ENCODE peak calls at places on chromosomes 7 and 10, in eight cellular contexts. One of them, this sample, is unnamed.
A peak's percentile ranks its signal among the peaks of the same experiment; 100 is the strongest.

GRCh38 chr10:3807928-3808496 is 23.0 kb upstream of the KLF6 start:
- DNase-seq in IMR-90: no peak
- DNase-seq in CD4-positive, alpha-beta memory T cell: no peak
- DNase-seq in stomach: no peak
- DNase-seq in NT2/D1: no peak
- DNase-seq in H9: no peak
- DNase-seq in AG04450: no peak
- DNase-seq in cardiac muscle cell: no peak
- DNase-seq in this sample: no peak

GRCh38 chr10:612696-613095 is 76.8 kb downstream of the DIP2C start:
- DNase-seq in IMR-90: no peak
- DNase-seq in CD4-positive, alpha-beta memory T cell: no peak
- DNase-seq in stomach: no peak
- DNase-seq in NT2/D1: no peak
- DNase-seq in H9: no peak
- DNase-seq in AG04450: no peak
- DNase-seq in cardiac muscle cell: no peak
- DNase-seq in this sample: no peak

GRCh38 chr7:113912881-113913280 is 5.9 kb downstream of the PPP1R3A start:
- DNase-seq in IMR-90: no peak
- DNase-seq in CD4-positive, alpha-beta memory T cell: no peak
- DNase-seq in stomach: no peak
- DNase-seq in NT2/D1: no peak
- DNase-seq in H9: no peak
- DNase-seq in AG04450: no peak
- DNase-seq in cardiac muscle cell: no peak
- DNase-seq in this sample: no peak

GRCh38 chr10:44378626-44379025 is 6.3 kb downstream of the CXCL12 start:
- DNase-seq in IMR-90: no peak
- DNase-seq in CD4-positive, alpha-beta memory T cell: no peak
- DNase-seq in stomach: no peak
- DNase-seq in NT2/D1: no peak
- DNase-seq in H9: no peak
- DNase-seq in AG04450: no peak
- DNase-seq in cardiac muscle cell: no peak
- DNase-seq in this sample: no peak

GRCh38 chr7:33706666-33707194 is 198.6 kb upstream of the BMPER start:
- DNase-seq in IMR-90: no peak
- DNase-seq in CD4-positive, alpha-beta memory T cell: no peak
- DNase-seq in stomach: no peak
- DNase-seq in NT2/D1: no peak
- DNase-seq in H9: no peak
- DNase-seq in AG04450: no peak
- DNase-seq in cardiac muscle cell: no peak
- DNase-seq in this sample: no peak

GRCh38 chr10:8473205-8473604 is 418.7 kb downstream of the GATA3 start:
- DNase-seq in IMR-90: peak; percentile 1
- DNase-seq in CD4-positive, alpha-beta memory T cell: peak; percentile 69
- DNase-seq in stomach: no peak
- DNase-seq in NT2/D1: no peak
- DNase-seq in H9: no peak
- DNase-seq in AG04450: no peak
- DNase-seq in cardiac muscle cell: peak; percentile 43
- DNase-seq in this sample: no peak

GRCh38 chr7:108007762-108008161 is 4.8 kb upstream of the LAMB1 start:
- DNase-seq in IMR-90: no peak
- DNase-seq in CD4-positive, alpha-beta memory T cell: no peak
- DNase-seq in stomach: no peak
- DNase-seq in NT2/D1: no peak
- DNase-seq in H9: no peak
- DNase-seq in AG04450: no peak
- DNase-seq in cardiac muscle cell: no peak
- DNase-seq in this sample: no peak

GRCh38 chr10:12717981-12718707 is 283.4 kb downstream of the CCDC3 start:
- DNase-seq in IMR-90: peak; percentile 56
- DNase-seq in CD4-positive, alpha-beta memory T cell: no peak
- DNase-seq in stomach: no peak
- DNase-seq in NT2/D1: no peak
- DNase-seq in H9: no peak
- DNase-seq in AG04450: no peak
- DNase-seq in cardiac muscle cell: peak; percentile 35
- DNase-seq in this sample: no peak

GRCh38 chr10:90857635-90858488 is at the start of gene HTR7:
- DNase-seq in IMR-90: peak; percentile 33
- DNase-seq in CD4-positive, alpha-beta memory T cell: peak; percentile 66
- DNase-seq in stomach: peak; percentile 54
- DNase-seq in NT2/D1: peak; percentile 27
- DNase-seq in H9: peak; percentile 75
- DNase-seq in AG04450: no peak
- DNase-seq in cardiac muscle cell: peak; percentile 69
- DNase-seq in this sample: peak; percentile 64

GRCh38 chr7:805261-805660 is 27.0 kb upstream of the SUN1 start:
- DNase-seq in IMR-90: no peak
- DNase-seq in CD4-positive, alpha-beta memory T cell: no peak
- DNase-seq in stomach: no peak
- DNase-seq in NT2/D1: no peak
- DNase-seq in H9: no peak
- DNase-seq in AG04450: no peak
- DNase-seq in cardiac muscle cell: no peak
- DNase-seq in this sample: no peak

GRCh38 chr10:6721964-6722615 is 142.0 kb upstream of the PRKCQ start:
- DNase-seq in IMR-90: peak; percentile 99
- DNase-seq in CD4-positive, alpha-beta memory T cell: no peak
- DNase-seq in stomach: no peak
- DNase-seq in NT2/D1: no peak
- DNase-seq in H9: no peak
- DNase-seq in AG04450: peak; percentile 95
- DNase-seq in cardiac muscle cell: peak; percentile 92
- DNase-seq in this sample: no peak

GRCh38 chr10:5532618-5533097 is 7.9 kb downstream of the CALML3 start:
- DNase-seq in IMR-90: no peak
- DNase-seq in CD4-positive, alpha-beta memory T cell: no peak
- DNase-seq in stomach: no peak
- DNase-seq in NT2/D1: no peak
- DNase-seq in H9: no peak
- DNase-seq in AG04450: no peak
- DNase-seq in cardiac muscle cell: no peak
- DNase-seq in this sample: no peak

GRCh38 chr10:49227406-49227805 is 39.2 kb upstream of the TMEM273 start:
- DNase-seq in IMR-90: no peak
- DNase-seq in CD4-positive, alpha-beta memory T cell: no peak
- DNase-seq in stomach: no peak
- DNase-seq in NT2/D1: no peak
- DNase-seq in H9: no peak
- DNase-seq in AG04450: no peak
- DNase-seq in cardiac muscle cell: no peak
- DNase-seq in this sample: no peak

GRCh38 chr10:63197304-63198092 is 64.4 kb downstream of the NRBF2 start:
- DNase-seq in IMR-90: peak; percentile 93
- DNase-seq in CD4-positive, alpha-beta memory T cell: no peak
- DNase-seq in stomach: no peak
- DNase-seq in NT2/D1: no peak
- DNase-seq in H9: no peak
- DNase-seq in AG04450: peak; percentile 80
- DNase-seq in cardiac muscle cell: peak; percentile 94
- DNase-seq in this sample: no peak

GRCh38 chr7:100173806-100174495 is 3.2 kb downstream of the GPC2 start:
- DNase-seq in IMR-90: no peak
- DNase-seq in CD4-positive, alpha-beta memory T cell: no peak
- DNase-seq in stomach: no peak
- DNase-seq in NT2/D1: no peak
- DNase-seq in H9: no peak
- DNase-seq in AG04450: no peak
- DNase-seq in cardiac muscle cell: no peak
- DNase-seq in this sample: no peak

GRCh38 chr7:35801392-35802101 is 690 bp downstream of the SEPTIN7 start:
- DNase-seq in IMR-90: peak; percentile 65
- DNase-seq in CD4-positive, alpha-beta memory T cell: peak; percentile 83
- DNase-seq in stomach: peak; percentile 68
- DNase-seq in NT2/D1: peak; percentile 72
- DNase-seq in H9: peak; percentile 57
- DNase-seq in AG04450: no peak
- DNase-seq in cardiac muscle cell: peak; percentile 79
- DNase-seq in this sample: peak; percentile 77

GRCh38 chr7:66356277-66356721 is 151.2 kb downstream of the TPST1 start:
- DNase-seq in IMR-90: peak; percentile 85
- DNase-seq in CD4-positive, alpha-beta memory T cell: no peak
- DNase-seq in stomach: no peak
- DNase-seq in NT2/D1: no peak
- DNase-seq in H9: no peak
- DNase-seq in AG04450: peak; percentile 52
- DNase-seq in cardiac muscle cell: peak; percentile 84
- DNase-seq in this sample: no peak
- H3K9me3 ChIP-seq in IMR-90: no peaks in the 10 kb centered on the region
- H3K9me3 ChIP-seq in CD4-positive, alpha-beta memory T cell: no peaks in the 10 kb centered on the region
- H3K9me3 ChIP-seq in stomach: no peaks in the 10 kb centered on the region
- H3K9me3 ChIP-seq in NT2/D1: no peaks in the 10 kb centered on the region
- H3K9me3 ChIP-seq in H9: no peaks in the 10 kb centered on the region
- H3K9me3 ChIP-seq in AG04450: no peaks in the 10 kb centered on the region
- H3K9me3 ChIP-seq in cardiac muscle cell: no peaks in the 10 kb centered on the region
- H3K9me3 ChIP-seq in this sample: no peaks in the 10 kb centered on the region

GRCh38 chr7:53794816-53795215 is 747.4 kb upstream of the VSTM2A start:
- DNase-seq in IMR-90: no peak
- DNase-seq in CD4-positive, alpha-beta memory T cell: no peak
- DNase-seq in stomach: no peak
- DNase-seq in NT2/D1: no peak
- DNase-seq in H9: no peak
- DNase-seq in AG04450: no peak
- DNase-seq in cardiac muscle cell: no peak
- DNase-seq in this sample: no peak

GRCh38 chr7:53789741-53790140 is 752.4 kb upstream of the VSTM2A start:
- DNase-seq in IMR-90: no peak
- DNase-seq in CD4-positive, alpha-beta memory T cell: no peak
- DNase-seq in stomach: no peak
- DNase-seq in NT2/D1: no peak
- DNase-seq in H9: no peak
- DNase-seq in AG04450: no peak
- DNase-seq in cardiac muscle cell: no peak
- DNase-seq in this sample: no peak
- H3K9me3 ChIP-seq in IMR-90: peaks cover 8% of the 10 kb centered on the region
- H3K9me3 ChIP-seq in CD4-positive, alpha-beta memory T cell: no peaks in the 10 kb centered on the region
- H3K9me3 ChIP-seq in stomach: peaks cover 13% of the 10 kb centered on the region
- H3K9me3 ChIP-seq in NT2/D1: peaks cover 10% of the 10 kb centered on the region
- H3K9me3 ChIP-seq in H9: no peaks in the 10 kb centered on the region
- H3K9me3 ChIP-seq in AG04450: peaks cover 15% of the 10 kb centered on the region
- H3K9me3 ChIP-seq in cardiac muscle cell: no peaks in the 10 kb centered on the region
- H3K9me3 ChIP-seq in this sample: no peaks in the 10 kb centered on the region

DNA sequence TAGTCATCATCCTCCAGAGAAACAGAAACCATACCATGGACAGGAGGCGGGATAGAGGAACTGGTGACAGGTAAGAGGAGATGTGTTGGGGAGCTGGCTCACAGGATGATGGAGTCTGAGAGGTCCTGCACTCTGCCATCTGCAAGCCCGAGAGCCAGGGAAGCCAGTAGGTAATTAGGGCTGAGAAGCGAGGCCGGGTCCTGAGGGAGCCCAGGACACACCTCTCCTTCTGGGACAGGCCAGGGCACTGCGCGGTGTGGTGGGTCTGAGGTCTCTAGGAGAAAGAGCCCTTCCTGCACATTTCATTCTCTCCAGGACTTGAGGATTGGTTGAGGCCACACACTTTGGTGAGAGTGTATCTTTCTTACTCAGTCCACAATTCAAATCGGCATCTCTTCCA is 415.5 kb downstream of the GLRX3 start:
- DNase-seq in IMR-90: no peak
- DNase-seq in CD4-positive, alpha-beta memory T cell: no peak
- DNase-seq in stomach: no peak
- DNase-seq in NT2/D1: no peak
- DNase-seq in H9: peak; percentile 18
- DNase-seq in AG04450: no peak
- DNase-seq in cardiac muscle cell: no peak
- DNase-seq in this sample: no peak
- H3K9me3 ChIP-seq in IMR-90: peaks cover 53% of the 10 kb centered on the region
- H3K9me3 ChIP-seq in CD4-positive, alpha-beta memory T cell: no peaks in the 10 kb centered on the region
- H3K9me3 ChIP-seq in stomach: no peaks in the 10 kb centered on the region
- H3K9me3 ChIP-seq in NT2/D1: no peaks in the 10 kb centered on the region
- H3K9me3 ChIP-seq in H9: no peaks in the 10 kb centered on the region
- H3K9me3 ChIP-seq in AG04450: peaks cover 75% of the 10 kb centered on the region
- H3K9me3 ChIP-seq in cardiac muscle cell: no peaks in the 10 kb centered on the region
- H3K9me3 ChIP-seq in this sample: no peaks in the 10 kb centered on the region

DNA sequence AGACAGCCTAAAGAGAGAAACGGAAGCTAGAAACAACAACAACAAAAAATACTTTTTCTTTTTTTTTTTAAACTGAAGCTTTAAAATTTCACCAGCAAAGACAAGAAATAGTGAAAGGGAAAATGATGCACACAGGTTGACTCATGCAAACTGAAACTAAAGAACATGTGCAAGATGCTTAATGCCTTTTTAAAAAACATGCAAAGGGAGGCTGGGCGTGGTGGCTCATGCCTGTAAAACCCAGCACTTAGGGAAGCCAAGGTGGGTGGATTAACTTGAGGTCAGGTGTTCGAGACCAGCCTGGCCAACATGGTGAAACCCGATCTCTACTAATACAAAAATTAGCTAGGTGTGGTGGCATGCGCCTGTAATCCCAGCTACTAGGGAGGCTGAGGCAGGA is 15.1 kb upstream of the CUBN start:
- DNase-seq in IMR-90: peak; percentile 55
- DNase-seq in CD4-positive, alpha-beta memory T cell: peak; percentile 5
- DNase-seq in stomach: no peak
- DNase-seq in NT2/D1: no peak
- DNase-seq in H9: no peak
- DNase-seq in AG04450: no peak
- DNase-seq in cardiac muscle cell: no peak
- DNase-seq in this sample: no peak
- H3K9me3 ChIP-seq in IMR-90: no peaks in the 10 kb centered on the region
- H3K9me3 ChIP-seq in CD4-positive, alpha-beta memory T cell: no peaks in the 10 kb centered on the region
- H3K9me3 ChIP-seq in stomach: no peaks in the 10 kb centered on the region
- H3K9me3 ChIP-seq in NT2/D1: no peaks in the 10 kb centered on the region
- H3K9me3 ChIP-seq in H9: no peaks in the 10 kb centered on the region
- H3K9me3 ChIP-seq in AG04450: no peaks in the 10 kb centered on the region
- H3K9me3 ChIP-seq in cardiac muscle cell: no peaks in the 10 kb centered on the region
- H3K9me3 ChIP-seq in this sample: no peaks in the 10 kb centered on the region

GRCh38 chr7:153518201-153518984 is 533.8 kb upstream of the DPP6 start:
- DNase-seq in IMR-90: no peak
- DNase-seq in CD4-positive, alpha-beta memory T cell: no peak
- DNase-seq in stomach: no peak
- DNase-seq in NT2/D1: no peak
- DNase-seq in H9: no peak
- DNase-seq in AG04450: no peak
- DNase-seq in cardiac muscle cell: no peak
- DNase-seq in this sample: no peak

GRCh38 chr7:153523320-153524015 is 528.7 kb upstream of the DPP6 start:
- DNase-seq in IMR-90: no peak
- DNase-seq in CD4-positive, alpha-beta memory T cell: no peak
- DNase-seq in stomach: no peak
- DNase-seq in NT2/D1: no peak
- DNase-seq in H9: no peak
- DNase-seq in AG04450: no peak
- DNase-seq in cardiac muscle cell: no peak
- DNase-seq in this sample: no peak

GRCh38 chr7:153524070-153524601 is 528.1 kb upstream of the DPP6 start:
- DNase-seq in IMR-90: no peak
- DNase-seq in CD4-positive, alpha-beta memory T cell: no peak
- DNase-seq in stomach: no peak
- DNase-seq in NT2/D1: peak; percentile 57
- DNase-seq in H9: peak; percentile 38
- DNase-seq in AG04450: no peak
- DNase-seq in cardiac muscle cell: no peak
- DNase-seq in this sample: no peak

GRCh38 chr7:153521370-153521769 is 530.8 kb upstream of the DPP6 start:
- DNase-seq in IMR-90: no peak
- DNase-seq in CD4-positive, alpha-beta memory T cell: no peak
- DNase-seq in stomach: no peak
- DNase-seq in NT2/D1: no peak
- DNase-seq in H9: no peak
- DNase-seq in AG04450: no peak
- DNase-seq in cardiac muscle cell: no peak
- DNase-seq in this sample: no peak

GRCh38 chr7:153522261-153522660 is 529.9 kb upstream of the DPP6 start:
- DNase-seq in IMR-90: no peak
- DNase-seq in CD4-positive, alpha-beta memory T cell: no peak
- DNase-seq in stomach: no peak
- DNase-seq in NT2/D1: no peak
- DNase-seq in H9: no peak
- DNase-seq in AG04450: no peak
- DNase-seq in cardiac muscle cell: no peak
- DNase-seq in this sample: no peak
- H3K9me3 ChIP-seq in IMR-90: peaks cover 36% of the 10 kb centered on the region
- H3K9me3 ChIP-seq in CD4-positive, alpha-beta memory T cell: no peaks in the 10 kb centered on the region
- H3K9me3 ChIP-seq in stomach: no peaks in the 10 kb centered on the region
- H3K9me3 ChIP-seq in NT2/D1: no peaks in the 10 kb centered on the region
- H3K9me3 ChIP-seq in H9: peaks cover 21% of the 10 kb centered on the region
- H3K9me3 ChIP-seq in AG04450: peaks cover 67% of the 10 kb centered on the region
- H3K9me3 ChIP-seq in cardiac muscle cell: no peaks in the 10 kb centered on the region
- H3K9me3 ChIP-seq in this sample: no peaks in the 10 kb centered on the region

This sample was measured in T-helper 17 cell.